ENCODE peak calls at places on chromosome 10, in four cellular contexts. One of them, this sample, is unnamed.

GRCh38 chr10:10797467-10797866 is 220.2 kb upstream of the CELF2 start:
- DNase-seq in fibroblast of the aortic adventitia: peak
- DNase-seq in GM12878: no peak
- DNase-seq in A549: no peak
- DNase-seq in this sample: peak

GRCh38 chr10:117107280-117107679 is 30.8 kb downstream of the VAX1 start:
- DNase-seq in fibroblast of the aortic adventitia: no peak
- DNase-seq in GM12878: no peak
- DNase-seq in A549: no peak
- DNase-seq in this sample: no peak

GRCh38 chr10:62475531-62475930 is 101.4 kb downstream of the ZNF365 start:
- DNase-seq in fibroblast of the aortic adventitia: no peak
- DNase-seq in GM12878: no peak
- DNase-seq in A549: no peak
- DNase-seq in this sample: no peak

GRCh38 chr10:60208676-60209269 is 180.9 kb downstream of the ANK3 start:
- DNase-seq in fibroblast of the aortic adventitia: peak
- DNase-seq in GM12878: no peak
- DNase-seq in A549: peak
- DNase-seq in this sample: peak

GRCh38 chr10:43316988-43317387 is 50.1 kb upstream of the RASGEF1A start:
- DNase-seq in fibroblast of the aortic adventitia: no peak
- DNase-seq in GM12878: no peak
- DNase-seq in A549: no peak
- DNase-seq in this sample: no peak

GRCh38 chr10:78784454-78785414 is 284.0 kb upstream of the ZMIZ1 start:
- DNase-seq in fibroblast of the aortic adventitia: peak
- DNase-seq in GM12878: no peak
- DNase-seq in A549: no peak
- DNase-seq in this sample: no peak

GRCh38 chr10:28925154-28925663 is 247.9 kb downstream of the BAMBI start:
- DNase-seq in fibroblast of the aortic adventitia: peak
- DNase-seq in GM12878: no peak
- DNase-seq in A549: no peak
- DNase-seq in this sample: no peak

GRCh38 chr10:58280982-58281752 is 12.2 kb downstream of the CISD1 start:
- DNase-seq in fibroblast of the aortic adventitia: no peak
- DNase-seq in GM12878: no peak
- DNase-seq in A549: no peak
- DNase-seq in this sample: no peak

GRCh38 chr10:98262571-98262970 is 5.4 kb downstream of the LOXL4 start:
- DNase-seq in fibroblast of the aortic adventitia: peak
- DNase-seq in GM12878: no peak
- DNase-seq in A549: peak
- DNase-seq in this sample: peak

GRCh38 chr10:59817806-59818205 is 64.6 kb upstream of the MRLN start:
- DNase-seq in fibroblast of the aortic adventitia: peak
- DNase-seq in GM12878: no peak
- DNase-seq in A549: no peak
- DNase-seq in this sample: no peak

GRCh38 chr10:49592726-49593563 is 17.2 kb upstream of the SLC18A3 start:
- DNase-seq in fibroblast of the aortic adventitia: peak
- DNase-seq in GM12878: peak
- DNase-seq in A549: peak
- DNase-seq in this sample: peak

GRCh38 chr10:43209651-43210141 is 57.2 kb downstream of the RASGEF1A start:
- DNase-seq in fibroblast of the aortic adventitia: no peak
- DNase-seq in GM12878: no peak
- DNase-seq in A549: no peak
- DNase-seq in this sample: no peak

DNA sequence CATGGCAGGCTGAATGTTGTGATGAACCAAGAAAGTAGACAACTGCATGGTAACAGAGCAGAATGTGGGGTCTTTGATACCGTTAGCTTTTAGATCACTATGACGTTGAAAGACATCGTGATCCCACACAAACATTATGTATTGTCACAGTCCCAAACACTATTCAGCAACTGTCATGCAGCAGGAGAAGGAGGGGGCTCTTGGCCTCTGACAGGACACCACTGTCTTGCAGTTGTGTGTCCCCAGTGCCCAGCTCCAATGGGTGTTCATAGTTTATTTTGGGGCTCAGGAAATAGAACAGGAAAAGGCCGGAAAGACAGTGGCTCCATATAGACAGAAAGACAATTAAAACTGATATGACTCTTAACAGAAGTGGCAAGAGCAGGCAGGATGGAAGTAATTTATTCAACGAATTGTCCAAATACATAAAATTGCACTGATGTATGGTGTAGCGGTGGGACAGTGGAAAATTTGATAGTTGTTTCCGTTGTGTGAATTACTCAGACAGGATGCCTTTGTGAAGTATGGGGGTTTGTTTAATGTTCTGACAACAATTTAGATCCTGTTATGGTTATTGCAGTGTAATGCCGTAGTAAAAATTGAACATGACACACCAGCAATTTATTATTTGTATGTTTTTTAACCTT is 292.0 kb downstream of the LRMDA start:
- DNase-seq in fibroblast of the aortic adventitia: no peak
- DNase-seq in GM12878: no peak
- DNase-seq in A549: no peak
- DNase-seq in this sample: no peak
- H3K4me3 ChIP-seq in fibroblast of the aortic adventitia: no peak
- H3K4me3 ChIP-seq in GM12878: no peak
- H3K4me3 ChIP-seq in A549: no peak
- H3K4me3 ChIP-seq in this sample: no peak

GRCh38 chr10:92181575-92181974 is 109.3 kb downstream of the CPEB3 start:
- DNase-seq in fibroblast of the aortic adventitia: no peak
- DNase-seq in GM12878: no peak
- DNase-seq in A549: no peak
- DNase-seq in this sample: peak
- TF ChIP-seq CTCF in fibroblast of the aortic adventitia: peak
- TF ChIP-seq CTCF in GM12878: peak
- TF ChIP-seq CTCF in A549: no peak
- TF ChIP-seq CTCF in this sample: peak

GRCh38 chr10:17003151-17003550 is 126.5 kb downstream of the CUBN start:
- DNase-seq in fibroblast of the aortic adventitia: peak
- DNase-seq in GM12878: no peak
- DNase-seq in A549: no peak
- DNase-seq in this sample: peak

GRCh38 chr10:17001297-17001744 is 128.3 kb downstream of the CUBN start:
- DNase-seq in fibroblast of the aortic adventitia: peak
- DNase-seq in GM12878: no peak
- DNase-seq in A549: no peak
- DNase-seq in this sample: peak

GRCh38 chr10:17003666-17004065 is 125.9 kb downstream of the CUBN start:
- DNase-seq in fibroblast of the aortic adventitia: no peak
- DNase-seq in GM12878: no peak
- DNase-seq in A549: no peak
- DNase-seq in this sample: no peak

GRCh38 chr10:16999665-17000451 is 129.8 kb downstream of the CUBN start:
- DNase-seq in fibroblast of the aortic adventitia: peak
- DNase-seq in GM12878: no peak
- DNase-seq in A549: no peak
- DNase-seq in this sample: peak

DNA sequence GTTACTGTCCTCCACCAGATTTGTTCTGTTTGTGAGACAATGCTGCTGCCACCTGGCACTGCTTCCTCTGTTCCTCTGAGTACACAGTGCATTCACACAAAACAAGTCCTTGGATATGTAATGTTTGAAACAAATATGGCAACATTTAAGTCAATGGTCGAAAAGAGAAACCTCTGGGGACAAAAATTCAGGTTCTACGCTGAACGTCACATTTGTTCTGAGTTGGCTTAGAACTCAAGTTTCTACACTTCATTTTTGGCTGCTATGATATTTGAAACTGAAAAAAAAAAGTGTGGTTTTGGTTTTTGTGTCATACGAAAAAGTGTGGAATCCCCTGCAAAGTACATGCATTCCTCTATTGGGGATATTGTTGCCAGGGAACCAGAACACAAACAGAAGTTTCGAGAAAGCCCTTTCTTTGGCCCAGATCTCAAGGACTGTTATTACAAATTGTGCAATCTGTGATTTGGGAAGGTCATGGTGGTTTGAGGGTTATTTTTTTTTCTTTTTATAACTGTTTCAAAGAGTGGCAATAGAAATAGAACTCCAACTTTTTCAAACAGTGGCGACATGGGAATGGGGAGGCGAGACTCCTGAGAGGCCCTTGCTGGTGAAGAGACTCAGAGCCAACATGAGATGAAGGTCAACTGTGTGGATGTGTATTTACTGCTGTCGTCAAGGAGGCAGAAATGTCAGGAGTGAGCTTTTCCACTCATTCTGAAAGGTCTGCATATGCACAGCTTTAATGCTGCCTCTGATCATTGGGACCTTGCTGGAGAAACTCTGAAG is 127.5 kb downstream of the CUBN start:
- DNase-seq in fibroblast of the aortic adventitia: peak
- DNase-seq in GM12878: no peak
- DNase-seq in A549: no peak
- DNase-seq in this sample: peak
- H3K4me3 ChIP-seq in fibroblast of the aortic adventitia: no peak
- H3K4me3 ChIP-seq in GM12878: no peak
- H3K4me3 ChIP-seq in A549: no peak
- H3K4me3 ChIP-seq in this sample: no peak

GRCh38 chr10:1110674-1111119 is 54.5 kb downstream of the WDR37 start:
- DNase-seq in fibroblast of the aortic adventitia: no peak
- DNase-seq in GM12878: no peak
- DNase-seq in A549: no peak
- DNase-seq in this sample: no peak

GRCh38 chr10:1107004-1107403 is 50.8 kb downstream of the WDR37 start:
- DNase-seq in fibroblast of the aortic adventitia: no peak
- DNase-seq in GM12878: no peak
- DNase-seq in A549: no peak
- DNase-seq in this sample: no peak

GRCh38 chr10:1114355-1115261 is 58.4 kb downstream of the WDR37 start:
- DNase-seq in fibroblast of the aortic adventitia: no peak
- DNase-seq in GM12878: no peak
- DNase-seq in A549: no peak
- DNase-seq in this sample: no peak

GRCh38 chr10:1107679-1108078 is 51.5 kb downstream of the WDR37 start:
- DNase-seq in fibroblast of the aortic adventitia: no peak
- DNase-seq in GM12878: no peak
- DNase-seq in A549: no peak
- DNase-seq in this sample: no peak

GRCh38 chr10:1109795-1110673 is 53.8 kb downstream of the WDR37 start:
- DNase-seq in fibroblast of the aortic adventitia: peak
- DNase-seq in GM12878: peak
- DNase-seq in A549: peak
- DNase-seq in this sample: peak
- TF ChIP-seq CTCF in fibroblast of the aortic adventitia: peak
- TF ChIP-seq CTCF in GM12878: peak
- TF ChIP-seq CTCF in A549: peak
- TF ChIP-seq CTCF in this sample: peak

DNA sequence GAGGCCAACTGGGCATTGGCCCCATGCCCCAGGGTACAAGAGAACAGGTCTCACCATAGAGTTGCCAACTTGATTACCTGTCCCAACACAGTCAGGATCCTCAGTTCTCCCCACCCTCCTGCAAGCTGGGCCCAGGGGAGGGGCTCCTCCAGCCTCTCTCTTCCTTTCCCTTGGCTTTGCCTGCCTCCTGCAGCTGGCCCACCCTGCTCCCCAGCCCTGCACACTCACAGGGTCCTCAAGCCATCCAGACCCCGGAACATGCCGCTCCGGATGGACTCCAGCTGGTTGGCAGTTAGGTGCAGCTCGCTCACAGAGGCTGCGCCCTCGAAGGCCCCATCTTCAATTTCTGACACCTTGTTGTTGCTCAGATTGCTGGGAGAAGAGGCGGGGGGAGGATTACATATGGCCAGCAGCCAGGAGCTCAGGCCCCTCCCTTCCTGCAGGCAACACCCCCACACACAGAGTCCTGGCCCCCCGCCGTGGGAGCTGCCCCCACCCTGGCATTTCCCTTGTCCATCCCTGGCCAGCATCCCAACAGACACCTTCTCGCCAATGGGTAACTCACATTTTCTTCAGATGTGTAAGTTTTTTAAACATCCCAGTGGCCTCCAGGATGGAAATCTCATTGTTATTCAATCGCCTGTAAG is 139.2 kb downstream of the SLIT1 start:
- DNase-seq in fibroblast of the aortic adventitia: no peak
- DNase-seq in GM12878: no peak
- DNase-seq in A549: no peak
- DNase-seq in this sample: no peak
- H3K4me3 ChIP-seq in fibroblast of the aortic adventitia: no peak
- H3K4me3 ChIP-seq in GM12878: no peak
- H3K4me3 ChIP-seq in A549: no peak
- H3K4me3 ChIP-seq in this sample: no peak

GRCh38 chr10:56449770-56450169 is 88.7 kb upstream of the ZWINT start:
- DNase-seq in fibroblast of the aortic adventitia: no peak
- DNase-seq in GM12878: no peak
- DNase-seq in A549: no peak
- DNase-seq in this sample: peak
- TF ChIP-seq CTCF in fibroblast of the aortic adventitia: no peak
- TF ChIP-seq CTCF in GM12878: peak
- TF ChIP-seq CTCF in A549: no peak
- TF ChIP-seq CTCF in this sample: no peak